ENCODE peak calls at places on chromosomes 4 and X, in eight cellular contexts. E is AG04450, J is neural crest cell, N is endothelial cell, Z is upper lobe of right lung, C is colonic mucosa, K is cardiac muscle cell, O is mucosa of descending colon. U is an unnamed sample.

GRCh38 chrX:47218920-47219815 is 687 bp downstream of the CDK16 start:
- DNase-seq in E (no peak), J (peak; percentile 38), N (peak; percentile 31), Z (peak; percentile 79), C (peak; percentile 69), K (peak; percentile 69), O (peak; percentile 83), U (peak; percentile 42)

GRCh38 chr4:42306221-42307109 is 90.8 kb upstream of the SHISA3 start:
- DNase-seq in E (no peak), J (no peak), N (no peak), Z (no peak), C (no peak), K (no peak), O (no peak), U (no peak)

GRCh38 chrX:46310815-46311497 is 234.3 kb downstream of the ZNF674 start:
- DNase-seq in E (no peak), J (no peak), N (no peak), Z (no peak), C (no peak), K (no peak), O (no peak), U (no peak)

GRCh38 chr4:26594371-26594770 is 10.5 kb downstream of the TBC1D19 start:
- DNase-seq in E (no peak), J (no peak), N (no peak), Z (no peak), C (no peak), K (no peak), O (no peak), U (no peak)

GRCh38 chr4:108355523-108356208 is 186.9 kb upstream of the LEF1 start:
- DNase-seq in E (no peak), J (no peak), N (no peak), Z (no peak), C (no peak), K (no peak), O (no peak), U (no peak)

GRCh38 chr4:63670735-63671134 is 738.5 kb downstream of the TECRL start:
- DNase-seq in E (no peak), J (no peak), N (no peak), Z (no peak), C (no peak), K (no peak), O (no peak), U (no peak)

GRCh38 chrX:135985974-135986312 is 708 bp downstream of the SLC9A6 start:
- DNase-seq in E (no peak), J (no peak), N (no peak), Z (no peak), C (no peak), K (no peak), O (no peak), U (no peak)

GRCh38 chrX:54754854-54755253 is 43.2 kb downstream of the ITIH6 start:
- DNase-seq in E (no peak), J (no peak), N (no peak), Z (no peak), C (no peak), K (no peak), O (no peak), U (no peak)

GRCh38 chrX:26918633-26919032 is 544.5 kb downstream of the PPP4R3C start:
- DNase-seq in E (no peak), J (no peak), N (no peak), Z (no peak), C (no peak), K (peak; percentile 16), O (no peak), U (no peak)

GRCh38 chrX:71910526-71911022 is at the start of gene NHSL2:
- DNase-seq in E (no peak), J (peak; percentile 16), N (peak; percentile 36), Z (no peak), C (no peak), K (peak; percentile 51), O (no peak), U (no peak)

GRCh38 chrX:152895724-152896420 is 2.0 kb upstream of the ZNF185 start:
- DNase-seq in E (no peak), J (no peak), N (no peak), Z (no peak), C (peak; percentile 72), K (no peak), O (peak; percentile 78), U (no peak)

GRCh38 chrX:17944833-17945497 is 83.9 kb upstream of the RAI2 start:
- DNase-seq in E (no peak), J (peak; percentile 6), N (peak; percentile 7), Z (no peak), C (peak; percentile 24), K (peak; percentile 4), O (no peak), U (no peak)

GRCh38 chr4:56531149-56531770 is 25.7 kb downstream of the ARL9 start:
- DNase-seq in E (no peak), J (no peak), N (no peak), Z (no peak), C (no peak), K (no peak), O (no peak), U (no peak)

GRCh38 chr4:152220201-152220666 is 315.7 kb downstream of the FBXW7 start:
- DNase-seq in E (no peak), J (no peak), N (no peak), Z (no peak), C (no peak), K (no peak), O (no peak), U (no peak)

GRCh38 chrX:39470588-39471155 is 627.1 kb downstream of the BCOR start:
- DNase-seq in E (no peak), J (no peak), N (no peak), Z (no peak), C (peak; percentile 22), K (no peak), O (no peak), U (no peak)

GRCh38 chr4:87529187-87529586 is at the start of gene SPARCL1:
- DNase-seq in E (no peak), J (no peak), N (no peak), Z (no peak), C (no peak), K (no peak), O (no peak), U (no peak)

GRCh38 chr4:145609494-145610427 is 9.4 kb upstream of the MMAA start:
- DNase-seq in E (no peak), J (peak; percentile 68), N (peak; percentile 78), Z (no peak), C (peak; percentile 75), K (peak; percentile 58), O (no peak), U (no peak)
- TF ChIP-seq CTCF in E (peak; percentile 86), J (peak; percentile 90), N (peak; percentile 75), Z (peak; percentile 74), C (peak; percentile 63), K (peak; percentile 80), O (peak; percentile 62), U (no peak)

DNA sequence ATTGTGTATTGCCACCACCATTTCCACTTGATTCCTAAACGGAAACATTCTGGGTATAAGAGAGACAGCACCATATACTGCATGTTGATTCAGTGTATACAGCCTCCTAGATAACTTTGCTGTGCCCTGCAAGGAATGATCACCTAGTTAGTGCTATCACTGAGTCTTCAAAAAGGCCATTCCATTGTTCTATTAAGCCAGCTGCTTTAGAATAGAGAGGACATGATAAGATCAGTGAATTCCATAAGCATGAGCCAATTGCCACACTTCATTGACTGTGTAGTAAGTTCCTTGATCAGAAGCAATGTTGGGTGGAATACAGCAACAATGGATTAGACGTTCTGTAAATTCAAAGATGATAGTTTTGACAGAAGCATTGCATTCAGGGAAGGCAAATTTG is 1047.3 kb downstream of the PCDH18 start:
- DNase-seq in E (no peak), J (no peak), N (no peak), Z (no peak), C (no peak), K (no peak), O (no peak), U (no peak)
- TF ChIP-seq CTCF in E (no peak), J (no peak), N (no peak), Z (no peak), C (no peak), K (no peak), O (no peak), U (no peak)

DNA sequence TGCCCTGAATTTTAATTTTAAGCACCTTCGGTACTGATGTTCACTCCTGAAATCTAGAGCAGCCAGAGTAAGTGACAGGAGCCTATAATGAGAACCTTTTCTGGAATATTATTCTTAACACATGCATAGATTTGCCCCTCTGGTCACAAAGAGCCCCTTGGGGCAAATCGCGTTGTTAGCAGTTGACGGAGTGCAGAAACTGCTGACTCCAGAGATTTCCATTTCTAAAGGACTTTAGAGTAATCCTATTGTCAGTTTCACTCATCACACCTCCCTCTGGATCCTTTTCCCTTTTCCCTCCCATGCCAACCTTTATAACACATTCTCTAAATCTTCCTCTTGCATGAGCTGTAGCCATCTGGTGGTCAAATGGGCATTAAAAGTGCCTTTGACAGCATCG is 264.9 kb upstream of the PRPS2 start:
- DNase-seq in E (no peak), J (no peak), N (no peak), Z (no peak), C (no peak), K (no peak), O (no peak), U (no peak)
- TF ChIP-seq CTCF in E (no peak), J (no peak), N (no peak), Z (no peak), C (no peak), K (no peak), O (no peak), U (no peak)

GRCh38 chrX:107630031-107630689 is 1.9 kb downstream of the PRPS1 start:
- DNase-seq in E (no peak), J (no peak), N (no peak), Z (no peak), C (no peak), K (no peak), O (no peak), U (no peak)

GRCh38 chrX:107628662-107629532 is 587 bp downstream of the PRPS1 start:
- DNase-seq in E (no peak), J (peak; percentile 3), N (peak; percentile 27), Z (peak; percentile 59), C (peak; percentile 31), K (peak; percentile 64), O (no peak), U (no peak)

GRCh38 chrX:107627792-107628661 is at the start of gene PRPS1:
- DNase-seq in E (peak; percentile 75), J (peak; percentile 67), N (peak; percentile 76), Z (peak; percentile 92), C (peak; percentile 86), K (peak; percentile 99), O (peak; percentile 93), U (peak; percentile 68)

GRCh38 chrX:107626916-107627315 is 1.4 kb upstream of the PRPS1 start:
- DNase-seq in E (no peak), J (no peak), N (no peak), Z (no peak), C (no peak), K (no peak), O (no peak), U (no peak)

DNA sequence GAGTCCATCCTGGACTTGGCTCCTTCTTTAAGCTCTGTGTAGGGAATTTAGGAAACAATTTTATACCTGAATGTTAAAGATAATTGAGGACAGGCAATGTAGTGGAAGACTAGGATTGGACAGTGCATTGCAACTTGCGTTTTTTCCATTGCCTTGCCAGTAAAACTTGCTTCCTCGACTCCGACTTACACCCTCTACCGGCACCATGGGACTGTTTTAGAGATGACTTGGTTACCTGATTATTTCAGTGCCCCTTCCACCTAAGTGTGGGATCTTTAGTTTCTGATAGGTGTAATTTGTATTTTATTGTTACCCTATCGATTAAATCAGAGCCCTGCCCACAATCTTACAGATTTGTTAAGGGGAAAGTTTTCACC is 1.2 kb downstream of the PRPS1 start:
- DNase-seq in E (no peak), J (no peak), N (no peak), Z (no peak), C (no peak), K (peak; percentile 42), O (no peak), U (no peak)
- TF ChIP-seq CTCF in E (peak; percentile 48), J (peak; percentile 40), N (no peak), Z (no peak), C (no peak), K (peak; percentile 31), O (no peak), U (no peak)

GRCh38 chrX:80431502-80431832 is 11.2 kb downstream of the TENT5D start:
- DNase-seq in E (no peak), J (no peak), N (no peak), Z (no peak), C (no peak), K (no peak), O (no peak), U (no peak)
- TF ChIP-seq CTCF in E (no peak), J (no peak), N (no peak), Z (no peak), C (no peak), K (no peak), O (no peak), U (no peak)

U was measured in activated B cell treated with CpG ODN at 0.5 μM for 24 hours.